ENCODE peak calls at places on chromosome 10, in seven cellular contexts. One of them, this sample, is unnamed. For H3K4me1, the result is how much of the 10 kb centered on the place peaks cover.

GRCh38 chr10:29228586-29228985 is 60.3 kb upstream of the LYZL1 start:
- DNase-seq in IMR-90: no peak
- DNase-seq in A549: no peak
- DNase-seq in upper lobe of right lung: no peak
- DNase-seq in sigmoid colon: no peak
- DNase-seq in colonic mucosa: no peak
- DNase-seq in H9: no peak
- DNase-seq in this sample: no peak

GRCh38 chr10:118246340-118247247 is 95.5 kb downstream of the FAM204A start:
- DNase-seq in IMR-90: no peak
- DNase-seq in A549: no peak
- DNase-seq in upper lobe of right lung: no peak
- DNase-seq in sigmoid colon: no peak
- DNase-seq in colonic mucosa: no peak
- DNase-seq in H9: no peak
- DNase-seq in this sample: no peak

GRCh38 chr10:100823194-100823593 is 77.8 kb downstream of the PAX2 start:
- DNase-seq in IMR-90: no peak
- DNase-seq in A549: no peak
- DNase-seq in upper lobe of right lung: no peak
- DNase-seq in sigmoid colon: no peak
- DNase-seq in colonic mucosa: no peak
- DNase-seq in H9: no peak
- DNase-seq in this sample: no peak

GRCh38 chr10:100872034-100872791 is 40.5 kb upstream of the SLF2 start:
- DNase-seq in IMR-90: peak
- DNase-seq in A549: peak
- DNase-seq in upper lobe of right lung: no peak
- DNase-seq in sigmoid colon: no peak
- DNase-seq in colonic mucosa: peak
- DNase-seq in H9: peak
- DNase-seq in this sample: no peak

GRCh38 chr10:7715515-7715914 is 12.4 kb downstream of the ITIH2 start:
- DNase-seq in IMR-90: no peak
- DNase-seq in A549: no peak
- DNase-seq in upper lobe of right lung: no peak
- DNase-seq in sigmoid colon: no peak
- DNase-seq in colonic mucosa: no peak
- DNase-seq in H9: no peak
- DNase-seq in this sample: no peak

GRCh38 chr10:100362570-100363496 is 15.8 kb downstream of the SCD start:
- DNase-seq in IMR-90: no peak
- DNase-seq in A549: no peak
- DNase-seq in upper lobe of right lung: no peak
- DNase-seq in sigmoid colon: no peak
- DNase-seq in colonic mucosa: no peak
- DNase-seq in H9: no peak
- DNase-seq in this sample: no peak

GRCh38 chr10:70480254-70480861 is 1.8 kb downstream of the PALD1 start:
- DNase-seq in IMR-90: no peak
- DNase-seq in A549: no peak
- DNase-seq in upper lobe of right lung: no peak
- DNase-seq in sigmoid colon: no peak
- DNase-seq in colonic mucosa: no peak
- DNase-seq in H9: no peak
- DNase-seq in this sample: no peak

GRCh38 chr10:103197177-103197576 is 4.1 kb upstream of the NT5C2 start:
- DNase-seq in IMR-90: peak
- DNase-seq in A549: peak
- DNase-seq in upper lobe of right lung: no peak
- DNase-seq in sigmoid colon: peak
- DNase-seq in colonic mucosa: peak
- DNase-seq in H9: no peak
- DNase-seq in this sample: no peak

GRCh38 chr10:56487746-56488145 is 126.7 kb upstream of the ZWINT start:
- DNase-seq in IMR-90: no peak
- DNase-seq in A549: no peak
- DNase-seq in upper lobe of right lung: no peak
- DNase-seq in sigmoid colon: no peak
- DNase-seq in colonic mucosa: no peak
- DNase-seq in H9: no peak
- DNase-seq in this sample: no peak

GRCh38 chr10:48494611-48495010 is 110.3 kb downstream of the ARHGAP22 start:
- DNase-seq in IMR-90: no peak
- DNase-seq in A549: no peak
- DNase-seq in upper lobe of right lung: no peak
- DNase-seq in sigmoid colon: no peak
- DNase-seq in colonic mucosa: peak
- DNase-seq in H9: no peak
- DNase-seq in this sample: no peak

GRCh38 chr10:123472606-123473005 is 193.5 kb upstream of the GPR26 start:
- DNase-seq in IMR-90: no peak
- DNase-seq in A549: no peak
- DNase-seq in upper lobe of right lung: no peak
- DNase-seq in sigmoid colon: no peak
- DNase-seq in colonic mucosa: no peak
- DNase-seq in H9: peak
- DNase-seq in this sample: no peak

GRCh38 chr10:52954407-52954806 is 181.8 kb upstream of the MBL2 start:
- DNase-seq in IMR-90: no peak
- DNase-seq in A549: no peak
- DNase-seq in upper lobe of right lung: no peak
- DNase-seq in sigmoid colon: no peak
- DNase-seq in colonic mucosa: no peak
- DNase-seq in H9: no peak
- DNase-seq in this sample: no peak

DNA sequence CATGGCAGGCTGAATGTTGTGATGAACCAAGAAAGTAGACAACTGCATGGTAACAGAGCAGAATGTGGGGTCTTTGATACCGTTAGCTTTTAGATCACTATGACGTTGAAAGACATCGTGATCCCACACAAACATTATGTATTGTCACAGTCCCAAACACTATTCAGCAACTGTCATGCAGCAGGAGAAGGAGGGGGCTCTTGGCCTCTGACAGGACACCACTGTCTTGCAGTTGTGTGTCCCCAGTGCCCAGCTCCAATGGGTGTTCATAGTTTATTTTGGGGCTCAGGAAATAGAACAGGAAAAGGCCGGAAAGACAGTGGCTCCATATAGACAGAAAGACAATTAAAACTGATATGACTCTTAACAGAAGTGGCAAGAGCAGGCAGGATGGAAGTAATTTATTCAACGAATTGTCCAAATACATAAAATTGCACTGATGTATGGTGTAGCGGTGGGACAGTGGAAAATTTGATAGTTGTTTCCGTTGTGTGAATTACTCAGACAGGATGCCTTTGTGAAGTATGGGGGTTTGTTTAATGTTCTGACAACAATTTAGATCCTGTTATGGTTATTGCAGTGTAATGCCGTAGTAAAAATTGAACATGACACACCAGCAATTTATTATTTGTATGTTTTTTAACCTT is 292.0 kb downstream of the LRMDA start:
- DNase-seq in IMR-90: no peak
- DNase-seq in A549: no peak
- DNase-seq in upper lobe of right lung: no peak
- DNase-seq in sigmoid colon: no peak
- DNase-seq in colonic mucosa: no peak
- DNase-seq in H9: no peak
- DNase-seq in this sample: no peak
- H3K4me1 ChIP-seq in IMR-90: under half
- H3K4me1 ChIP-seq in A549: under half
- H3K4me1 ChIP-seq in upper lobe of right lung: under half
- H3K4me1 ChIP-seq in sigmoid colon: under half
- H3K4me1 ChIP-seq in colonic mucosa: under half
- H3K4me1 ChIP-seq in H9: under half
- H3K4me1 ChIP-seq in this sample: under half

GRCh38 chr10:126166797-126167196 is 221.5 kb downstream of the ADAM12 start:
- DNase-seq in IMR-90: no peak
- DNase-seq in A549: no peak
- DNase-seq in upper lobe of right lung: no peak
- DNase-seq in sigmoid colon: no peak
- DNase-seq in colonic mucosa: no peak
- DNase-seq in H9: no peak
- DNase-seq in this sample: no peak

GRCh38 chr10:126171555-126171954 is 216.7 kb downstream of the ADAM12 start:
- DNase-seq in IMR-90: peak
- DNase-seq in A549: no peak
- DNase-seq in upper lobe of right lung: no peak
- DNase-seq in sigmoid colon: no peak
- DNase-seq in colonic mucosa: no peak
- DNase-seq in H9: no peak
- DNase-seq in this sample: no peak

GRCh38 chr10:126169899-126170298 is 218.4 kb downstream of the ADAM12 start:
- DNase-seq in IMR-90: no peak
- DNase-seq in A549: no peak
- DNase-seq in upper lobe of right lung: no peak
- DNase-seq in sigmoid colon: no peak
- DNase-seq in colonic mucosa: no peak
- DNase-seq in H9: no peak
- DNase-seq in this sample: no peak

GRCh38 chr10:126165865-126166264 is 222.4 kb downstream of the ADAM12 start:
- DNase-seq in IMR-90: no peak
- DNase-seq in A549: no peak
- DNase-seq in upper lobe of right lung: no peak
- DNase-seq in sigmoid colon: no peak
- DNase-seq in colonic mucosa: no peak
- DNase-seq in H9: no peak
- DNase-seq in this sample: no peak

DNA sequence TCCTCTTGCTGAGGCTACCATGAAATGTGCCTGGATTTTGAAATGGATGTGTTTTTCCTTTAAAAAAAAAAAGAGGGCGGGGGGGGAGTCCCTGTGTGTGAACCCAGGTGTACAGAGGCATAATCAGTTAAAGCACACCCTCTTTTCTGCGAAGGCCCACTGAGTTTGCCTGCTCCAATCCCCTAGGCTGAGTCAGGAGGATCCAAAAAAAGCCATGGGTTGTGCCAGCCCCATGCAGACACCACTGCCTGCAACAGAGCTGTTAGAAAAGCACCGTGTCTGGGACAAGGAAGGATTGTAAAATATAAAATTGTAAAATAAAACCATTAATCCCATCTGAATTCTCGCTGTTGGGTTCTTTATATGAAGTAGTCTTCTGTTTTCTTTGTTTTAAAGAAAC is 217.9 kb downstream of the ADAM12 start:
- DNase-seq in IMR-90: no peak
- DNase-seq in A549: no peak
- DNase-seq in upper lobe of right lung: no peak
- DNase-seq in sigmoid colon: no peak
- DNase-seq in colonic mucosa: no peak
- DNase-seq in H9: no peak
- DNase-seq in this sample: no peak
- TF ChIP-seq CTCF in IMR-90: no peak
- TF ChIP-seq CTCF in A549: no peak
- TF ChIP-seq CTCF in upper lobe of right lung: no peak
- TF ChIP-seq CTCF in sigmoid colon: no peak
- TF ChIP-seq CTCF in colonic mucosa: no peak
- TF ChIP-seq CTCF in H9: no peak
- TF ChIP-seq CTCF in this sample: no peak

DNA sequence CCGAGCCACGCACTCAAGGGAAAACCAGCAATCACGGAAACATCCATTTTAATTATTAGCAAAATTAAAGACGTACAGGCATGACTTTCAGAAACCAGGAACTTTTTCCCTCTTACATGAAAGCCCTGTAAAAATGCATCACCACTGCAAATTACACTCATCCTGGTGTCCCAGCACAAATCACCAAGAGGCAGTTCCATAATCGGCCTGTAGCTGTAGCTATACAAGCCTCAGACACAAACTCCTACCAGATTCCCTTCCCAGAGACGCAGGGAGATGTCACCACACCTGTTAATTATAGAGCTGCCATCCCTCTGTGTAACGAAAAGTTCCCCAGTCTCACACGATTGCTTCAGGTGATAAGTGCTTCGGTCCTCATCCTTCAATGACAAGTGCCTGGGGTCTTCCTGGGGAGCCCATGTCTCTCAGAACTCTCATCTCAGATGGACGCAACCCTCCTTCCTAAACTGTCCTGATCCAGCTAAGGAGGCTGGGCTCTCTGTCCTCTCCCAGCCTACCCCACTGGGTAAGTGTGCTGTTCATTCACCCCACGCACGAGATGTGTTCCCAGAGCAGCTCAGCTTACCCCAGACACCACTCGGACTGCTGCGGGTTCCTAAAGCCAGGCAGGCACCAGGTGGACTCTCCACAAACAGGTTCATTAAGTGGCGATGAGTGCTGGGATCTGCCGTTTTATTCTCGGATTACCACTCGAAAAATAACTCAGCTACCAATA is 5.9 kb downstream of the FGFR2 start:
- DNase-seq in IMR-90: no peak
- DNase-seq in A549: no peak
- DNase-seq in upper lobe of right lung: peak
- DNase-seq in sigmoid colon: peak
- DNase-seq in colonic mucosa: no peak
- DNase-seq in H9: peak
- DNase-seq in this sample: no peak
- H3K4me1 ChIP-seq in IMR-90: under half
- H3K4me1 ChIP-seq in A549: under half
- H3K4me1 ChIP-seq in upper lobe of right lung: under half
- H3K4me1 ChIP-seq in sigmoid colon: under half
- H3K4me1 ChIP-seq in colonic mucosa: under half
- H3K4me1 ChIP-seq in H9: under half
- H3K4me1 ChIP-seq in this sample: half or more

GRCh38 chr10:31621733-31622132 is 302.7 kb downstream of the ZEB1 start:
- DNase-seq in IMR-90: no peak
- DNase-seq in A549: no peak
- DNase-seq in upper lobe of right lung: no peak
- DNase-seq in sigmoid colon: no peak
- DNase-seq in colonic mucosa: no peak
- DNase-seq in H9: peak
- DNase-seq in this sample: no peak

GRCh38 chr10:31619410-31620095 is 300.5 kb downstream of the ZEB1 start:
- DNase-seq in IMR-90: no peak
- DNase-seq in A549: no peak
- DNase-seq in upper lobe of right lung: no peak
- DNase-seq in sigmoid colon: peak
- DNase-seq in colonic mucosa: no peak
- DNase-seq in H9: no peak
- DNase-seq in this sample: no peak

GRCh38 chr10:31620236-31621151 is 301.5 kb downstream of the ZEB1 start:
- DNase-seq in IMR-90: peak
- DNase-seq in A549: peak
- DNase-seq in upper lobe of right lung: no peak
- DNase-seq in sigmoid colon: peak
- DNase-seq in colonic mucosa: peak
- DNase-seq in H9: peak
- DNase-seq in this sample: no peak

GRCh38 chr10:31623466-31623865 is 304.4 kb downstream of the ZEB1 start:
- DNase-seq in IMR-90: peak
- DNase-seq in A549: no peak
- DNase-seq in upper lobe of right lung: no peak
- DNase-seq in sigmoid colon: peak
- DNase-seq in colonic mucosa: no peak
- DNase-seq in H9: no peak
- DNase-seq in this sample: no peak

DNA sequence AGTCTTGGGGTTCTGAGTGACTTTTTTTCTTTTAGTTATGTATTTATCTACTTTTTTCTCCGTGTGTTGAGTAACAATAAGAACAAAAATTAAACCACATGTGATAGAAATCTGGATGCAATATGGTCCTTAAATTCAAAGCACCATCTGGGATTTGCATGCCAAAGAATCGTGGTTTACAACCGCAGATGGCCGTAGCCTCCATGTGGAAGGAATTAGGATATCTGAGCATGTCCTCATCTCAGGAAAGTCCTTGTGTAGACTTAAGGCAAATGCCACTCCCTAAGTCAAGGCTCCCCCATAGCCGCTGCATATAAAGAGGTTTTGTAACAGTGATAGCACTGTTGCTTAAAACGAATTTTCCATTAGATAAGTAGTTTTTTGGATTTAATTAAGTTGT is 304.0 kb downstream of the ZEB1 start:
- DNase-seq in IMR-90: peak
- DNase-seq in A549: no peak
- DNase-seq in upper lobe of right lung: no peak
- DNase-seq in sigmoid colon: peak
- DNase-seq in colonic mucosa: no peak
- DNase-seq in H9: no peak
- DNase-seq in this sample: no peak
- TF ChIP-seq CTCF in IMR-90: no peak
- TF ChIP-seq CTCF in A549: no peak
- TF ChIP-seq CTCF in upper lobe of right lung: peak
- TF ChIP-seq CTCF in sigmoid colon: peak
- TF ChIP-seq CTCF in colonic mucosa: no peak
- TF ChIP-seq CTCF in H9: peak
- TF ChIP-seq CTCF in this sample: no peak